ENCODE peak calls at places on chromosomes 12 and 14, in seven cellular contexts. J is skeletal muscle cell; D is small intestine; E is activated naive CD4-positive, alpha-beta T cell; H is AG04449; N is stimulated activated CD4-positive, alpha-beta T cell treated with anti-CD3 and anti-CD28 coated beads, Interleukin-12 subunit alpha, Interleukin-12 subunit beta, amount 100 ng/mL, for 4 hours; U is activated gamma-delta T cell treated with Interleukin-2 at 50 U/mL for 16 hours. O is an unnamed sample.

GRCh38 chr12:94710933-94711332 is 60.6 kb upstream of the TMCC3 start:
- DNase-seq in H (no peak), N (peak), J (no peak), D (peak), E (no peak), U (no peak), O (no peak)

GRCh38 chr12:30811966-30812365 is 57.2 kb upstream of the CAPRIN2 start:
- DNase-seq in J (no peak), D (no peak), E (no peak), H (no peak), U (no peak), N (no peak), O (no peak)

GRCh38 chr12:97643961-97644360 is 181.4 kb downstream of the RMST start:
- DNase-seq in D (no peak), H (no peak), N (no peak), U (no peak), E (no peak), J (no peak), O (no peak)

GRCh38 chr12:48175613-48176416 is 7.6 kb upstream of the CCDC184 start:
- DNase-seq in N (no peak), U (no peak), J (no peak), H (no peak), D (no peak), E (no peak), O (no peak)

GRCh38 chr12:75317784-75318183 is 12.3 kb downstream of the CAPS2 start:
- DNase-seq in J (no peak), D (no peak), N (no peak), H (no peak), U (no peak), E (no peak), O (no peak)

GRCh38 chr12:460301-461230 is 827 bp downstream of the B4GALNT3 start:
- DNase-seq in D (peak), U (peak), H (no peak), N (peak), E (no peak), J (no peak), O (no peak)

GRCh38 chr14:88228519-88229236 is 94.4 kb downstream of the KCNK10 start:
- DNase-seq in D (no peak), U (no peak), E (no peak), N (no peak), J (no peak), H (no peak), O (no peak)

GRCh38 chr12:49089831-49090773 is 4.5 kb downstream of the DHH start:
- DNase-seq in E (no peak), H (no peak), D (no peak), N (peak), J (no peak), U (no peak), O (no peak)

GRCh38 chr14:34187061-34187460 is 236.2 kb upstream of the EGLN3 start:
- DNase-seq in U (no peak), H (no peak), J (no peak), D (no peak), N (no peak), E (no peak), O (no peak)

GRCh38 chr12:53955776-53956250 is 1.1 kb downstream of the HOXC12 start:
- DNase-seq in J (no peak), D (no peak), E (no peak), U (no peak), N (no peak), H (no peak), O (no peak)

GRCh38 chr14:102969060-102969791 is 46.8 kb downstream of the AMN start:
- DNase-seq in J (no peak), N (no peak), U (no peak), H (no peak), D (no peak), E (no peak), O (no peak)

GRCh38 chr12:132021965-132022364 is 72.2 kb downstream of the EP400 start:
- DNase-seq in D (no peak), H (no peak), E (no peak), J (no peak), N (no peak), U (no peak), O (no peak)

GRCh38 chr12:2346405-2346804 is 293.6 kb downstream of the CACNA1C start:
- DNase-seq in J (no peak), U (no peak), H (no peak), N (no peak), D (no peak), E (no peak), O (no peak)

GRCh38 chr14:56324831-56325230 is 206.6 kb downstream of the PELI2 start:
- DNase-seq in E (no peak), H (no peak), U (no peak), D (no peak), J (no peak), N (no peak), O (no peak)

GRCh38 chr14:53093206-53093605 is 59.9 kb downstream of the DDHD1 start:
- DNase-seq in D (no peak), H (peak), U (no peak), E (no peak), J (peak), N (no peak), O (no peak)

GRCh38 chr14:44565968-44566367 is 58.9 kb upstream of the FSCB start:
- DNase-seq in J (no peak), H (no peak), E (no peak), N (no peak), D (no peak), U (no peak), O (no peak)

GRCh38 chr12:119158004-119158776 is 20.5 kb upstream of the HSPB8 start:
- DNase-seq in H (no peak), J (no peak), U (no peak), D (no peak), E (no peak), N (no peak), O (no peak)

GRCh38 chr12:2335109-2335508 is 282.3 kb downstream of the CACNA1C start:
- DNase-seq in E (no peak), D (no peak), N (no peak), H (no peak), J (no peak), U (no peak), O (no peak)

GRCh38 chr14:98598576-98598975 is 673.4 kb downstream of the BCL11B start:
- DNase-seq in J (no peak), E (no peak), N (no peak), U (no peak), D (no peak), H (no peak), O (no peak)

GRCh38 chr14:21267886-21268611 is 1.2 kb downstream of the HNRNPC start:
- DNase-seq in H (no peak), U (no peak), D (peak), J (no peak), E (no peak), N (no peak), O (no peak)

GRCh38 chr12:57614178-57614947 is 3.1 kb downstream of the ARHGEF25 start:
- DNase-seq in D (no peak), J (no peak), U (no peak), H (no peak), N (no peak), E (no peak), O (no peak)

GRCh38 chr14:82080319-82080718 is 546.7 kb upstream of the SEL1L start:
- DNase-seq in N (no peak), D (no peak), J (no peak), E (no peak), H (no peak), U (no peak), O (no peak)

GRCh38 chr12:32158525-32158924 is 51.9 kb downstream of the BICD1 start:
- DNase-seq in E (no peak), H (no peak), N (no peak), U (no peak), D (no peak), J (no peak), O (no peak)

GRCh38 chr12:109983432-109984142 is 12.6 kb downstream of the GIT2 start:
- DNase-seq in U (no peak), D (no peak), N (no peak), E (no peak), H (no peak), J (no peak), O (no peak)

GRCh38 chr12:97396989-97397388 is 65.6 kb upstream of the RMST start:
- DNase-seq in E (no peak), H (no peak), D (no peak), N (no peak), J (no peak), U (no peak), O (no peak)

GRCh38 chr14:35534884-35535793 is 1.2 kb downstream of the INSM2 start:
- DNase-seq in J (peak), H (no peak), U (peak), N (peak), D (peak), E (peak), O (peak)

GRCh38 chr14:79656086-79656485 is 555.2 kb downstream of the DIO2 start:
- DNase-seq in E (no peak), H (no peak), U (no peak), J (no peak), D (no peak), N (no peak), O (no peak)

GRCh38 chr14:96582641-96582980 is 80.4 kb downstream of the PAPOLA start:
- DNase-seq in J (no peak), N (no peak), E (no peak), H (no peak), D (no peak), U (no peak), O (no peak)

GRCh38 chr12:23209793-23210192 is 584.8 kb downstream of the ETNK1 start:
- DNase-seq in J (no peak), E (no peak), H (no peak), D (no peak), N (no peak), U (no peak), O (no peak)

GRCh38 chr14:92341791-92342190 is 18.8 kb downstream of the SLC24A4 start:
- DNase-seq in D (no peak), E (no peak), J (no peak), N (peak), H (no peak), U (no peak), O (no peak)

GRCh38 chr14:76653875-76654572 is 107.2 kb upstream of the VASH1 start:
- DNase-seq in N (no peak), E (no peak), H (no peak), J (no peak), D (no peak), U (no peak), O (no peak)

GRCh38 chr12:57888407-57889157 is 42.1 kb upstream of the CTDSP2 start:
- DNase-seq in D (peak), E (no peak), H (no peak), N (no peak), J (no peak), U (no peak), O (no peak)

GRCh38 chr14:59301354-59301753 is 112.9 kb downstream of the DAAM1 start:
- DNase-seq in H (no peak), U (peak), E (no peak), D (no peak), N (no peak), J (no peak), O (no peak)

GRCh38 chr12:49342066-49342913 is 4.4 kb upstream of the DNAJC22 start:
- DNase-seq in J (no peak), N (peak), H (no peak), E (peak), D (peak), U (peak), O (peak)

GRCh38 chr14:96304956-96305355 is 48.9 kb downstream of the BDKRB1 start:
- DNase-seq in U (no peak), D (no peak), H (no peak), J (no peak), N (no peak), E (no peak), O (no peak)

GRCh38 chr12:49026101-49026500 is 7.5 kb upstream of the PRKAG1 start:
- DNase-seq in U (no peak), J (no peak), N (no peak), E (no peak), H (no peak), D (no peak), O (no peak)

GRCh38 chr12:122789637-122790036 is 15.3 kb downstream of the CCDC62 start:
- DNase-seq in H (no peak), E (no peak), J (no peak), N (no peak), U (no peak), D (no peak), O (no peak)

GRCh38 chr14:54652188-54652889 is 85.4 kb downstream of the SAMD4A start:
- DNase-seq in D (no peak), H (peak), U (no peak), J (peak), N (no peak), E (no peak), O (no peak)

GRCh38 chr14:75258079-75258802 is 20.4 kb upstream of the FOS start:
- DNase-seq in D (no peak), E (no peak), N (no peak), H (no peak), U (no peak), J (no peak), O (no peak)

O was measured in central memory CD8-positive, alpha-beta T cell.